ENCODE peak calls at places on chromosome 18, in eight cellular contexts. One of them, this sample, is unnamed.

GRCh38 chr18:45847119-45847518 is 21.6 kb downstream of the SIGLEC15 start:
- DNase-seq in neural progenitor cell: no peak
- DNase-seq in fibroblast of the aortic adventitia: no peak
- DNase-seq in tibial artery: no peak
- DNase-seq in GM12865: no peak
- DNase-seq in astrocyte of the spinal cord: peak
- DNase-seq in CD4-positive, CD25-positive, alpha-beta regulatory T cell: no peak
- DNase-seq in H7: no peak
- DNase-seq in this sample: no peak

GRCh38 chr18:28766721-28767120 is 589.8 kb upstream of the CDH2 start:
- DNase-seq in neural progenitor cell: no peak
- DNase-seq in fibroblast of the aortic adventitia: no peak
- DNase-seq in tibial artery: no peak
- DNase-seq in GM12865: no peak
- DNase-seq in astrocyte of the spinal cord: no peak
- DNase-seq in CD4-positive, CD25-positive, alpha-beta regulatory T cell: no peak
- DNase-seq in H7: no peak
- DNase-seq in this sample: no peak

GRCh38 chr18:25326231-25327042 is 25.5 kb downstream of the ZNF521 start:
- DNase-seq in neural progenitor cell: no peak
- DNase-seq in fibroblast of the aortic adventitia: peak
- DNase-seq in tibial artery: no peak
- DNase-seq in GM12865: no peak
- DNase-seq in astrocyte of the spinal cord: no peak
- DNase-seq in CD4-positive, CD25-positive, alpha-beta regulatory T cell: no peak
- DNase-seq in H7: no peak
- DNase-seq in this sample: no peak

GRCh38 chr18:76459687-76460350 is 35.2 kb downstream of the ZNF516 start:
- DNase-seq in neural progenitor cell: no peak
- DNase-seq in fibroblast of the aortic adventitia: peak
- DNase-seq in tibial artery: no peak
- DNase-seq in GM12865: no peak
- DNase-seq in astrocyte of the spinal cord: peak
- DNase-seq in CD4-positive, CD25-positive, alpha-beta regulatory T cell: no peak
- DNase-seq in H7: no peak
- DNase-seq in this sample: no peak

GRCh38 chr18:25992566-25992965 is 97.8 kb downstream of the SS18 start:
- DNase-seq in neural progenitor cell: no peak
- DNase-seq in fibroblast of the aortic adventitia: no peak
- DNase-seq in tibial artery: no peak
- DNase-seq in GM12865: no peak
- DNase-seq in astrocyte of the spinal cord: no peak
- DNase-seq in CD4-positive, CD25-positive, alpha-beta regulatory T cell: no peak
- DNase-seq in H7: no peak
- DNase-seq in this sample: no peak

GRCh38 chr18:41150316-41150715 is 804.7 kb upstream of the PIK3C3 start:
- DNase-seq in neural progenitor cell: no peak
- DNase-seq in fibroblast of the aortic adventitia: no peak
- DNase-seq in tibial artery: no peak
- DNase-seq in GM12865: no peak
- DNase-seq in astrocyte of the spinal cord: no peak
- DNase-seq in CD4-positive, CD25-positive, alpha-beta regulatory T cell: no peak
- DNase-seq in H7: no peak
- DNase-seq in this sample: no peak

GRCh38 chr18:80088823-80089222 is 20.2 kb upstream of the ADNP2 start:
- DNase-seq in neural progenitor cell: no peak
- DNase-seq in fibroblast of the aortic adventitia: no peak
- DNase-seq in tibial artery: no peak
- DNase-seq in GM12865: no peak
- DNase-seq in astrocyte of the spinal cord: no peak
- DNase-seq in CD4-positive, CD25-positive, alpha-beta regulatory T cell: no peak
- DNase-seq in H7: no peak
- DNase-seq in this sample: no peak

GRCh38 chr18:46916551-46917107 is 678 bp downstream of the PIAS2 start:
- DNase-seq in neural progenitor cell: no peak
- DNase-seq in fibroblast of the aortic adventitia: peak
- DNase-seq in tibial artery: no peak
- DNase-seq in GM12865: peak
- DNase-seq in astrocyte of the spinal cord: peak
- DNase-seq in CD4-positive, CD25-positive, alpha-beta regulatory T cell: peak
- DNase-seq in H7: no peak
- DNase-seq in this sample: no peak

GRCh38 chr18:75070625-75071483 is 138.1 kb downstream of the PTGR3 start:
- DNase-seq in neural progenitor cell: no peak
- DNase-seq in fibroblast of the aortic adventitia: peak
- DNase-seq in tibial artery: peak
- DNase-seq in GM12865: peak
- DNase-seq in astrocyte of the spinal cord: peak
- DNase-seq in CD4-positive, CD25-positive, alpha-beta regulatory T cell: peak
- DNase-seq in H7: no peak
- DNase-seq in this sample: peak

GRCh38 chr18:8084160-8084559 is 517.0 kb downstream of the PTPRM start:
- DNase-seq in neural progenitor cell: peak
- DNase-seq in fibroblast of the aortic adventitia: peak
- DNase-seq in tibial artery: no peak
- DNase-seq in GM12865: peak
- DNase-seq in astrocyte of the spinal cord: peak
- DNase-seq in CD4-positive, CD25-positive, alpha-beta regulatory T cell: no peak
- DNase-seq in H7: peak
- DNase-seq in this sample: peak

GRCh38 chr18:50649821-50650220 is 89.9 kb downstream of the MAPK4 start:
- DNase-seq in neural progenitor cell: no peak
- DNase-seq in fibroblast of the aortic adventitia: peak
- DNase-seq in tibial artery: peak
- DNase-seq in GM12865: no peak
- DNase-seq in astrocyte of the spinal cord: peak
- DNase-seq in CD4-positive, CD25-positive, alpha-beta regulatory T cell: no peak
- DNase-seq in H7: no peak
- DNase-seq in this sample: no peak

GRCh38 chr18:70291295-70291574 is 2.4 kb downstream of the SOCS6 start:
- DNase-seq in neural progenitor cell: no peak
- DNase-seq in fibroblast of the aortic adventitia: no peak
- DNase-seq in tibial artery: no peak
- DNase-seq in GM12865: no peak
- DNase-seq in astrocyte of the spinal cord: no peak
- DNase-seq in CD4-positive, CD25-positive, alpha-beta regulatory T cell: no peak
- DNase-seq in H7: no peak
- DNase-seq in this sample: peak

GRCh38 chr18:72720116-72720515 is 147.7 kb downstream of the NETO1 start:
- DNase-seq in neural progenitor cell: no peak
- DNase-seq in fibroblast of the aortic adventitia: no peak
- DNase-seq in tibial artery: no peak
- DNase-seq in GM12865: no peak
- DNase-seq in astrocyte of the spinal cord: no peak
- DNase-seq in CD4-positive, CD25-positive, alpha-beta regulatory T cell: no peak
- DNase-seq in H7: no peak
- DNase-seq in this sample: no peak

GRCh38 chr18:63213936-63214671 is 105.5 kb downstream of the BCL2 start:
- DNase-seq in neural progenitor cell: no peak
- DNase-seq in fibroblast of the aortic adventitia: no peak
- DNase-seq in tibial artery: no peak
- DNase-seq in GM12865: no peak
- DNase-seq in astrocyte of the spinal cord: no peak
- DNase-seq in CD4-positive, CD25-positive, alpha-beta regulatory T cell: no peak
- DNase-seq in H7: no peak
- DNase-seq in this sample: no peak

GRCh38 chr18:63216497-63216896 is 103.1 kb downstream of the BCL2 start:
- DNase-seq in neural progenitor cell: no peak
- DNase-seq in fibroblast of the aortic adventitia: no peak
- DNase-seq in tibial artery: no peak
- DNase-seq in GM12865: no peak
- DNase-seq in astrocyte of the spinal cord: no peak
- DNase-seq in CD4-positive, CD25-positive, alpha-beta regulatory T cell: no peak
- DNase-seq in H7: no peak
- DNase-seq in this sample: no peak

GRCh38 chr18:63213331-63213900 is 106.2 kb downstream of the BCL2 start:
- DNase-seq in neural progenitor cell: no peak
- DNase-seq in fibroblast of the aortic adventitia: peak
- DNase-seq in tibial artery: no peak
- DNase-seq in GM12865: no peak
- DNase-seq in astrocyte of the spinal cord: no peak
- DNase-seq in CD4-positive, CD25-positive, alpha-beta regulatory T cell: peak
- DNase-seq in H7: no peak
- DNase-seq in this sample: no peak

GRCh38 chr18:63218472-63218871 is 101.1 kb downstream of the BCL2 start:
- DNase-seq in neural progenitor cell: no peak
- DNase-seq in fibroblast of the aortic adventitia: no peak
- DNase-seq in tibial artery: no peak
- DNase-seq in GM12865: no peak
- DNase-seq in astrocyte of the spinal cord: no peak
- DNase-seq in CD4-positive, CD25-positive, alpha-beta regulatory T cell: no peak
- DNase-seq in H7: no peak
- DNase-seq in this sample: no peak

GRCh38 chr18:63216911-63217311 is 102.7 kb downstream of the BCL2 start:
- DNase-seq in neural progenitor cell: no peak
- DNase-seq in fibroblast of the aortic adventitia: no peak
- DNase-seq in tibial artery: no peak
- DNase-seq in GM12865: peak
- DNase-seq in astrocyte of the spinal cord: no peak
- DNase-seq in CD4-positive, CD25-positive, alpha-beta regulatory T cell: peak
- DNase-seq in H7: no peak
- DNase-seq in this sample: no peak
- H3K4me3 ChIP-seq in neural progenitor cell: no peak
- H3K4me3 ChIP-seq in fibroblast of the aortic adventitia: no peak
- H3K4me3 ChIP-seq in tibial artery: no peak
- H3K4me3 ChIP-seq in GM12865: no peak
- H3K4me3 ChIP-seq in astrocyte of the spinal cord: no peak
- H3K4me3 ChIP-seq in CD4-positive, CD25-positive, alpha-beta regulatory T cell: peak
- H3K4me3 ChIP-seq in H7: no peak
- H3K4me3 ChIP-seq in this sample: no peak

DNA sequence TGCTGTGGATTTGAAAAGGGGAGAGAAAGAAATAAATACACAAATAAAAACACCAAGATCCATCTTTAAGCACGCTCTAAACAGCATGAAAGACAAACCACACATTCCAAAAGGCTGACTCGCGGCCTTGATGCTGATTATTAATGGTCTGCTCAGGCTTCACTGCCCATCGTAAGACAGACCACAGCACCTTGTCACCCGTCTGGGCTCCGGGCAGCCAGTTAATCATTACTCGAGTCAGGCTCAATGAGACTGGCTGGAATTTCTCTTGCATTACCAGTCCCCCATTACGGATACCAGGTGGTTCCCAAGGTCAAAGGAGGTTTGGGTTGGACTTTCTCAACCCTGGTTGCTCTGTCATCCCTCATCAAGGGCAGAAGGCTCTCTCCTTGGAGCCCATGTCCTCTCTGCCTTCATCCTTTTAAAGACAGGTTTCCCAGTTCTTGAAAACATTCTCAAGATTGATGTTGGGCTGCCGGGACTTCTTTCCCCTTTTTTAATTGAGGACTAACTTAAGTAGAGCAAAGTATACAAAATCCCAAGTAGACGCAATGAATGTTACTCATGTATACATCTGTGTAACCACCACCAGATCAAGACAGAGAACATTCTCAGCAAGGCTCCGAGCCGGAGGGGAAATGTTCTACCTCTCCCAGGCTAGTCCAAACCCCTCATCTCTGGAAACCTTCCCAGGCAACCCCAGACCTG is 8.1 kb downstream of the SMAD7 start:
- DNase-seq in neural progenitor cell: no peak
- DNase-seq in fibroblast of the aortic adventitia: peak
- DNase-seq in tibial artery: no peak
- DNase-seq in GM12865: no peak
- DNase-seq in astrocyte of the spinal cord: peak
- DNase-seq in CD4-positive, CD25-positive, alpha-beta regulatory T cell: no peak
- DNase-seq in H7: peak
- DNase-seq in this sample: no peak
- H3K4me3 ChIP-seq in neural progenitor cell: no peak
- H3K4me3 ChIP-seq in fibroblast of the aortic adventitia: peak
- H3K4me3 ChIP-seq in tibial artery: peak
- H3K4me3 ChIP-seq in GM12865: no peak
- H3K4me3 ChIP-seq in astrocyte of the spinal cord: peak
- H3K4me3 ChIP-seq in CD4-positive, CD25-positive, alpha-beta regulatory T cell: peak
- H3K4me3 ChIP-seq in H7: no peak
- H3K4me3 ChIP-seq in this sample: no peak

GRCh38 chr18:10456718-10457499 is 2.5 kb downstream of the APCDD1 start:
- DNase-seq in neural progenitor cell: no peak
- DNase-seq in fibroblast of the aortic adventitia: no peak
- DNase-seq in tibial artery: no peak
- DNase-seq in GM12865: no peak
- DNase-seq in astrocyte of the spinal cord: no peak
- DNase-seq in CD4-positive, CD25-positive, alpha-beta regulatory T cell: no peak
- DNase-seq in H7: no peak
- DNase-seq in this sample: no peak
- H3K4me3 ChIP-seq in neural progenitor cell: no peak
- H3K4me3 ChIP-seq in fibroblast of the aortic adventitia: no peak
- H3K4me3 ChIP-seq in tibial artery: peak
- H3K4me3 ChIP-seq in GM12865: no peak
- H3K4me3 ChIP-seq in astrocyte of the spinal cord: no peak
- H3K4me3 ChIP-seq in CD4-positive, CD25-positive, alpha-beta regulatory T cell: no peak
- H3K4me3 ChIP-seq in H7: no peak
- H3K4me3 ChIP-seq in this sample: peak

GRCh38 chr18:3584266-3584665 is 134.3 kb downstream of the TGIF1 start:
- DNase-seq in neural progenitor cell: no peak
- DNase-seq in fibroblast of the aortic adventitia: no peak
- DNase-seq in tibial artery: no peak
- DNase-seq in GM12865: no peak
- DNase-seq in astrocyte of the spinal cord: no peak
- DNase-seq in CD4-positive, CD25-positive, alpha-beta regulatory T cell: no peak
- DNase-seq in H7: no peak
- DNase-seq in this sample: no peak

GRCh38 chr18:3590096-3590655 is 140.2 kb downstream of the TGIF1 start:
- DNase-seq in neural progenitor cell: no peak
- DNase-seq in fibroblast of the aortic adventitia: no peak
- DNase-seq in tibial artery: no peak
- DNase-seq in GM12865: no peak
- DNase-seq in astrocyte of the spinal cord: no peak
- DNase-seq in CD4-positive, CD25-positive, alpha-beta regulatory T cell: no peak
- DNase-seq in H7: no peak
- DNase-seq in this sample: no peak

GRCh38 chr18:3585656-3586509 is 135.9 kb downstream of the TGIF1 start:
- DNase-seq in neural progenitor cell: peak
- DNase-seq in fibroblast of the aortic adventitia: peak
- DNase-seq in tibial artery: peak
- DNase-seq in GM12865: peak
- DNase-seq in astrocyte of the spinal cord: peak
- DNase-seq in CD4-positive, CD25-positive, alpha-beta regulatory T cell: peak
- DNase-seq in H7: peak
- DNase-seq in this sample: peak

GRCh38 chr18:3581890-3582289 is 131.9 kb downstream of the TGIF1 start:
- DNase-seq in neural progenitor cell: no peak
- DNase-seq in fibroblast of the aortic adventitia: no peak
- DNase-seq in tibial artery: no peak
- DNase-seq in GM12865: no peak
- DNase-seq in astrocyte of the spinal cord: no peak
- DNase-seq in CD4-positive, CD25-positive, alpha-beta regulatory T cell: no peak
- DNase-seq in H7: no peak
- DNase-seq in this sample: no peak

DNA sequence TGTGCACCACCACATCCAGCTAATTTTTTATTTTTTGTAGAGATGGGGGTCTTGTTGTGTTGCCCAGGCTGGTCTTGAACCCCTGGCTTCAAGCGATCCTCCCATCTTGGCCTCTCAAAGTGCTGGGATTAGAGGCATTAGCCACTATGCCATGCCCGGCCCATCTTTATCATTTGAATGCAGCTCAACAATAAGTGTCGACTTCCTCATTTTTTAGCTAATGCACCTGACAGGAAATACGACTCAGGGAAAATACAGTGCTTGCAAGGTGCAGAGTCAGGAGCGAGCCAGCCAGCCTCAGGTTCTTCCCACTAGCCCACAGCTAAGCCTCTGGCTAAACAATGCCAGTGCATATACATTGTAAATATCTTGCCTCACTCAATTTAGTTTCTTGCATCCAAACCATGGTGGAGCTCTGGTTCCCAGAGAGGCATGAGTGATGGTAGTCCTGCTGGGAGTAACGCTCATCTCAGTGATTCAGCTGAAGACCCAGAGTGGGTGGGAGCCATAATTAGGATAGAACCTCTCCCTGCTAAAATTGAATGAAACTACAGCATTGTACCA is 135.0 kb downstream of the TGIF1 start:
- DNase-seq in neural progenitor cell: no peak
- DNase-seq in fibroblast of the aortic adventitia: no peak
- DNase-seq in tibial artery: no peak
- DNase-seq in GM12865: no peak
- DNase-seq in astrocyte of the spinal cord: no peak
- DNase-seq in CD4-positive, CD25-positive, alpha-beta regulatory T cell: no peak
- DNase-seq in H7: peak
- DNase-seq in this sample: no peak
- H3K4me3 ChIP-seq in neural progenitor cell: no peak
- H3K4me3 ChIP-seq in fibroblast of the aortic adventitia: no peak
- H3K4me3 ChIP-seq in tibial artery: no peak
- H3K4me3 ChIP-seq in GM12865: no peak
- H3K4me3 ChIP-seq in astrocyte of the spinal cord: no peak
- H3K4me3 ChIP-seq in CD4-positive, CD25-positive, alpha-beta regulatory T cell: no peak
- H3K4me3 ChIP-seq in H7: no peak
- H3K4me3 ChIP-seq in this sample: no peak

This sample was measured in WERI-Rb-1.